ENCODE peak calls at places on chromosome 12, in ten cellular contexts. One of them, this sample, is unnamed.

GRCh38 chr12:27424631-27425230 is 21.8 kb upstream of the SMCO2 start:
- DNase-seq in HFFc6: peak; percentile 34
- DNase-seq in AG09319: peak; percentile 32
- DNase-seq in posterior vena cava: no peak
- DNase-seq in AG08396: peak; percentile 53
- DNase-seq in M059J: peak; percentile 53
- DNase-seq in HTR-8/SVneo: no peak
- DNase-seq in GM12865: peak; percentile 42
- DNase-seq in NCI-H345: no peak
- DNase-seq in H7: peak; percentile 34
- DNase-seq in this sample: no peak

GRCh38 chr12:126742326-126742725 is 1524.6 kb upstream of the TMEM132C start:
- DNase-seq in HFFc6: no peak
- DNase-seq in AG09319: no peak
- DNase-seq in posterior vena cava: no peak
- DNase-seq in AG08396: no peak
- DNase-seq in M059J: no peak
- DNase-seq in HTR-8/SVneo: no peak
- DNase-seq in GM12865: no peak
- DNase-seq in NCI-H345: no peak
- DNase-seq in H7: no peak
- DNase-seq in this sample: no peak

GRCh38 chr12:57181561-57182155 is 34.2 kb upstream of the LRP1-AS start:
- DNase-seq in HFFc6: no peak
- DNase-seq in AG09319: no peak
- DNase-seq in posterior vena cava: no peak
- DNase-seq in AG08396: no peak
- DNase-seq in M059J: no peak
- DNase-seq in HTR-8/SVneo: no peak
- DNase-seq in GM12865: no peak
- DNase-seq in NCI-H345: no peak
- DNase-seq in H7: no peak
- DNase-seq in this sample: no peak

GRCh38 chr12:58186914-58187313 is 245.5 kb downstream of the ATP23 start:
- DNase-seq in HFFc6: no peak
- DNase-seq in AG09319: no peak
- DNase-seq in posterior vena cava: no peak
- DNase-seq in AG08396: no peak
- DNase-seq in M059J: no peak
- DNase-seq in HTR-8/SVneo: no peak
- DNase-seq in GM12865: no peak
- DNase-seq in NCI-H345: no peak
- DNase-seq in H7: no peak
- DNase-seq in this sample: no peak

GRCh38 chr12:57008113-57008687 is 1.9 kb upstream of the ZBTB39 start:
- DNase-seq in HFFc6: peak; percentile 71
- DNase-seq in AG09319: peak; percentile 37
- DNase-seq in posterior vena cava: no peak
- DNase-seq in AG08396: peak; percentile 69
- DNase-seq in M059J: peak; percentile 67
- DNase-seq in HTR-8/SVneo: peak; percentile 75
- DNase-seq in GM12865: peak; percentile 75
- DNase-seq in NCI-H345: peak; percentile 53
- DNase-seq in H7: peak; percentile 62
- DNase-seq in this sample: no peak

GRCh38 chr12:94148841-94149780 is 734 bp downstream of the PLXNC1 start:
- DNase-seq in HFFc6: no peak
- DNase-seq in AG09319: no peak
- DNase-seq in posterior vena cava: peak; percentile 86
- DNase-seq in AG08396: peak; percentile 65
- DNase-seq in M059J: peak; percentile 42
- DNase-seq in HTR-8/SVneo: no peak
- DNase-seq in GM12865: peak; percentile 85
- DNase-seq in NCI-H345: peak; percentile 49
- DNase-seq in H7: peak; percentile 92
- DNase-seq in this sample: no peak

GRCh38 chr12:50390284-50390683 is 6.1 kb downstream of the FAM186A start:
- DNase-seq in HFFc6: peak; percentile 84
- DNase-seq in AG09319: peak; percentile 70
- DNase-seq in posterior vena cava: no peak
- DNase-seq in AG08396: peak; percentile 52
- DNase-seq in M059J: peak; percentile 97
- DNase-seq in HTR-8/SVneo: peak; percentile 74
- DNase-seq in GM12865: no peak
- DNase-seq in NCI-H345: no peak
- DNase-seq in H7: no peak
- DNase-seq in this sample: peak; percentile 48

GRCh38 chr12:102478416-102479098 is 1.8 kb downstream of the IGF1 start:
- DNase-seq in HFFc6: no peak
- DNase-seq in AG09319: no peak
- DNase-seq in posterior vena cava: no peak
- DNase-seq in AG08396: no peak
- DNase-seq in M059J: peak; percentile 51
- DNase-seq in HTR-8/SVneo: no peak
- DNase-seq in GM12865: peak; percentile 84
- DNase-seq in NCI-H345: no peak
- DNase-seq in H7: peak; percentile 30
- DNase-seq in this sample: no peak

GRCh38 chr12:52019123-52019770 is 12.5 kb downstream of the TAMALIN start:
- DNase-seq in HFFc6: no peak
- DNase-seq in AG09319: no peak
- DNase-seq in posterior vena cava: no peak
- DNase-seq in AG08396: no peak
- DNase-seq in M059J: no peak
- DNase-seq in HTR-8/SVneo: no peak
- DNase-seq in GM12865: no peak
- DNase-seq in NCI-H345: peak; percentile 68
- DNase-seq in H7: no peak
- DNase-seq in this sample: no peak

GRCh38 chr12:69329669-69330428 is 18.3 kb upstream of the LYZ start:
- DNase-seq in HFFc6: no peak
- DNase-seq in AG09319: no peak
- DNase-seq in posterior vena cava: no peak
- DNase-seq in AG08396: no peak
- DNase-seq in M059J: no peak
- DNase-seq in HTR-8/SVneo: no peak
- DNase-seq in GM12865: peak; percentile 18
- DNase-seq in NCI-H345: no peak
- DNase-seq in H7: no peak
- DNase-seq in this sample: no peak

GRCh38 chr12:133130808-133131128 is 341 bp downstream of the ZNF10 start:
- DNase-seq in HFFc6: no peak
- DNase-seq in AG09319: no peak
- DNase-seq in posterior vena cava: peak; percentile 81
- DNase-seq in AG08396: peak; percentile 5
- DNase-seq in M059J: no peak
- DNase-seq in HTR-8/SVneo: no peak
- DNase-seq in GM12865: no peak
- DNase-seq in NCI-H345: no peak
- DNase-seq in H7: no peak
- DNase-seq in this sample: no peak